ENCODE peak calls at places on chromosomes 3 and 15, in ten cellular contexts. One of them, this sample, is unnamed. For H3K27me3, the result is how much of the 10 kb centered on the place peaks cover.

GRCh38 chr15:80934761-80935221 is 54.8 kb downstream of the MESD start:
- DNase-seq in right lobe of liver: no peak
- DNase-seq in neural progenitor cell: no peak
- DNase-seq in tibial artery: no peak
- DNase-seq in CD8-positive, alpha-beta T cell: no peak
- DNase-seq in ovary: no peak
- DNase-seq in vagina: no peak
- DNase-seq in SK-N-SH: no peak
- DNase-seq in fibroblast of lung: peak
- DNase-seq in esophagus muscularis mucosa: no peak
- DNase-seq in this sample: peak

GRCh38 chr3:64489361-64490044 is 198.3 kb downstream of the ADAMTS9 start:
- DNase-seq in ovary: peak
- DNase-seq in SK-N-SH: no peak
- DNase-seq in esophagus muscularis mucosa: no peak
- DNase-seq in CD8-positive, alpha-beta T cell: no peak
- DNase-seq in tibial artery: no peak
- DNase-seq in neural progenitor cell: peak
- DNase-seq in right lobe of liver: no peak
- DNase-seq in vagina: no peak
- DNase-seq in fibroblast of lung: no peak
- DNase-seq in this sample: peak

GRCh38 chr3:5929027-5929426 is 741.5 kb downstream of the EDEM1 start:
- DNase-seq in esophagus muscularis mucosa: no peak
- DNase-seq in right lobe of liver: no peak
- DNase-seq in SK-N-SH: no peak
- DNase-seq in ovary: no peak
- DNase-seq in fibroblast of lung: no peak
- DNase-seq in neural progenitor cell: peak
- DNase-seq in CD8-positive, alpha-beta T cell: no peak
- DNase-seq in tibial artery: no peak
- DNase-seq in vagina: no peak
- DNase-seq in this sample: no peak

GRCh38 chr3:49133226-49133951 is 539 bp upstream of the LAMB2 start:
- DNase-seq in fibroblast of lung: peak
- DNase-seq in right lobe of liver: peak
- DNase-seq in CD8-positive, alpha-beta T cell: no peak
- DNase-seq in SK-N-SH: peak
- DNase-seq in ovary: peak
- DNase-seq in vagina: no peak
- DNase-seq in tibial artery: peak
- DNase-seq in esophagus muscularis mucosa: peak
- DNase-seq in neural progenitor cell: peak
- DNase-seq in this sample: peak

GRCh38 chr3:34256791-34257190 is 458.4 kb downstream of the PDCD6IP start:
- DNase-seq in esophagus muscularis mucosa: no peak
- DNase-seq in ovary: no peak
- DNase-seq in neural progenitor cell: peak
- DNase-seq in CD8-positive, alpha-beta T cell: no peak
- DNase-seq in right lobe of liver: no peak
- DNase-seq in SK-N-SH: no peak
- DNase-seq in tibial artery: no peak
- DNase-seq in fibroblast of lung: no peak
- DNase-seq in vagina: no peak
- DNase-seq in this sample: no peak

GRCh38 chr3:67531149-67532101 is 123.0 kb downstream of the SUCLG2 start:
- DNase-seq in right lobe of liver: no peak
- DNase-seq in fibroblast of lung: no peak
- DNase-seq in tibial artery: no peak
- DNase-seq in vagina: no peak
- DNase-seq in esophagus muscularis mucosa: no peak
- DNase-seq in CD8-positive, alpha-beta T cell: no peak
- DNase-seq in neural progenitor cell: no peak
- DNase-seq in ovary: no peak
- DNase-seq in SK-N-SH: no peak
- DNase-seq in this sample: no peak

GRCh38 chr3:152254031-152254430 is 14.7 kb upstream of the MBNL1 start:
- DNase-seq in ovary: no peak
- DNase-seq in vagina: no peak
- DNase-seq in right lobe of liver: no peak
- DNase-seq in neural progenitor cell: no peak
- DNase-seq in esophagus muscularis mucosa: no peak
- DNase-seq in fibroblast of lung: no peak
- DNase-seq in SK-N-SH: no peak
- DNase-seq in CD8-positive, alpha-beta T cell: no peak
- DNase-seq in tibial artery: no peak
- DNase-seq in this sample: no peak

GRCh38 chr3:106609666-106610301 is 741.0 kb upstream of the CBLB start:
- DNase-seq in right lobe of liver: no peak
- DNase-seq in CD8-positive, alpha-beta T cell: peak
- DNase-seq in tibial artery: peak
- DNase-seq in fibroblast of lung: peak
- DNase-seq in esophagus muscularis mucosa: no peak
- DNase-seq in neural progenitor cell: peak
- DNase-seq in vagina: no peak
- DNase-seq in ovary: peak
- DNase-seq in SK-N-SH: peak
- DNase-seq in this sample: peak

GRCh38 chr3:193878051-193878838 is 257.7 kb upstream of the HES1 start:
- DNase-seq in right lobe of liver: no peak
- DNase-seq in ovary: no peak
- DNase-seq in tibial artery: no peak
- DNase-seq in fibroblast of lung: peak
- DNase-seq in esophagus muscularis mucosa: no peak
- DNase-seq in CD8-positive, alpha-beta T cell: no peak
- DNase-seq in SK-N-SH: no peak
- DNase-seq in neural progenitor cell: no peak
- DNase-seq in vagina: no peak
- DNase-seq in this sample: no peak

GRCh38 chr3:193873802-193874201 is 262.1 kb upstream of the HES1 start:
- DNase-seq in fibroblast of lung: no peak
- DNase-seq in right lobe of liver: no peak
- DNase-seq in vagina: no peak
- DNase-seq in tibial artery: no peak
- DNase-seq in neural progenitor cell: no peak
- DNase-seq in SK-N-SH: no peak
- DNase-seq in CD8-positive, alpha-beta T cell: no peak
- DNase-seq in esophagus muscularis mucosa: no peak
- DNase-seq in ovary: no peak
- DNase-seq in this sample: no peak

GRCh38 chr3:193874997-193875593 is 260.9 kb upstream of the HES1 start:
- DNase-seq in vagina: no peak
- DNase-seq in neural progenitor cell: peak
- DNase-seq in fibroblast of lung: no peak
- DNase-seq in SK-N-SH: no peak
- DNase-seq in CD8-positive, alpha-beta T cell: no peak
- DNase-seq in ovary: no peak
- DNase-seq in esophagus muscularis mucosa: no peak
- DNase-seq in tibial artery: no peak
- DNase-seq in right lobe of liver: no peak
- DNase-seq in this sample: no peak

GRCh38 chr3:193874512-193874911 is 261.4 kb upstream of the HES1 start:
- DNase-seq in neural progenitor cell: no peak
- DNase-seq in right lobe of liver: no peak
- DNase-seq in tibial artery: no peak
- DNase-seq in ovary: no peak
- DNase-seq in CD8-positive, alpha-beta T cell: no peak
- DNase-seq in fibroblast of lung: no peak
- DNase-seq in SK-N-SH: no peak
- DNase-seq in vagina: no peak
- DNase-seq in esophagus muscularis mucosa: no peak
- DNase-seq in this sample: no peak

GRCh38 chr3:193875601-193876321 is 260.2 kb upstream of the HES1 start:
- DNase-seq in CD8-positive, alpha-beta T cell: no peak
- DNase-seq in ovary: no peak
- DNase-seq in fibroblast of lung: no peak
- DNase-seq in right lobe of liver: no peak
- DNase-seq in SK-N-SH: no peak
- DNase-seq in tibial artery: no peak
- DNase-seq in esophagus muscularis mucosa: no peak
- DNase-seq in neural progenitor cell: no peak
- DNase-seq in vagina: no peak
- DNase-seq in this sample: no peak
- H3K27me3 ChIP-seq in CD8-positive, alpha-beta T cell: under half
- H3K27me3 ChIP-seq in ovary: under half
- H3K27me3 ChIP-seq in fibroblast of lung: under half
- H3K27me3 ChIP-seq in right lobe of liver: under half
- H3K27me3 ChIP-seq in SK-N-SH: under half
- H3K27me3 ChIP-seq in tibial artery: under half
- H3K27me3 ChIP-seq in esophagus muscularis mucosa: under half
- H3K27me3 ChIP-seq in neural progenitor cell: under half
- H3K27me3 ChIP-seq in vagina: under half
- H3K27me3 ChIP-seq in this sample: under half

GRCh38 chr15:101723161-101723873 is 956 bp downstream of the TARS3 start:
- DNase-seq in ovary: no peak
- DNase-seq in fibroblast of lung: peak
- DNase-seq in CD8-positive, alpha-beta T cell: no peak
- DNase-seq in vagina: no peak
- DNase-seq in right lobe of liver: no peak
- DNase-seq in esophagus muscularis mucosa: no peak
- DNase-seq in tibial artery: no peak
- DNase-seq in SK-N-SH: peak
- DNase-seq in neural progenitor cell: no peak
- DNase-seq in this sample: no peak

GRCh38 chr15:101725073-101725472 is 800 bp upstream of the TARS3 start:
- DNase-seq in vagina: no peak
- DNase-seq in neural progenitor cell: no peak
- DNase-seq in SK-N-SH: no peak
- DNase-seq in CD8-positive, alpha-beta T cell: no peak
- DNase-seq in tibial artery: no peak
- DNase-seq in right lobe of liver: no peak
- DNase-seq in fibroblast of lung: no peak
- DNase-seq in ovary: no peak
- DNase-seq in esophagus muscularis mucosa: no peak
- DNase-seq in this sample: no peak

GRCh38 chr15:101727186-101727585 is 2.9 kb upstream of the TARS3 start:
- DNase-seq in ovary: no peak
- DNase-seq in esophagus muscularis mucosa: no peak
- DNase-seq in fibroblast of lung: no peak
- DNase-seq in right lobe of liver: no peak
- DNase-seq in CD8-positive, alpha-beta T cell: no peak
- DNase-seq in SK-N-SH: no peak
- DNase-seq in tibial artery: no peak
- DNase-seq in neural progenitor cell: no peak
- DNase-seq in vagina: no peak
- DNase-seq in this sample: no peak

GRCh38 chr15:101724675-101725005 is 367 bp upstream of the TARS3 start:
- DNase-seq in SK-N-SH: no peak
- DNase-seq in ovary: no peak
- DNase-seq in esophagus muscularis mucosa: no peak
- DNase-seq in neural progenitor cell: no peak
- DNase-seq in vagina: no peak
- DNase-seq in right lobe of liver: no peak
- DNase-seq in CD8-positive, alpha-beta T cell: no peak
- DNase-seq in tibial artery: no peak
- DNase-seq in fibroblast of lung: no peak
- DNase-seq in this sample: no peak

GRCh38 chr15:101723874-101724674 is at the start of gene TARS3:
- DNase-seq in esophagus muscularis mucosa: peak
- DNase-seq in SK-N-SH: peak
- DNase-seq in right lobe of liver: peak
- DNase-seq in ovary: peak
- DNase-seq in tibial artery: peak
- DNase-seq in neural progenitor cell: peak
- DNase-seq in CD8-positive, alpha-beta T cell: peak
- DNase-seq in fibroblast of lung: peak
- DNase-seq in vagina: no peak
- DNase-seq in this sample: peak
- TF ChIP-seq CTCF in esophagus muscularis mucosa: no peak
- TF ChIP-seq CTCF in SK-N-SH: peak
- TF ChIP-seq CTCF in right lobe of liver: no peak
- TF ChIP-seq CTCF in ovary: no peak
- TF ChIP-seq CTCF in tibial artery: peak
- TF ChIP-seq CTCF in neural progenitor cell: peak
- TF ChIP-seq CTCF in CD8-positive, alpha-beta T cell: no peak
- TF ChIP-seq CTCF in fibroblast of lung: no peak
- TF ChIP-seq CTCF in vagina: no peak
- TF ChIP-seq CTCF in this sample: peak

GRCh38 chr3:58088501-58088900 is 80.3 kb downstream of the FLNB start:
- DNase-seq in SK-N-SH: no peak
- DNase-seq in fibroblast of lung: no peak
- DNase-seq in neural progenitor cell: no peak
- DNase-seq in CD8-positive, alpha-beta T cell: no peak
- DNase-seq in right lobe of liver: no peak
- DNase-seq in ovary: no peak
- DNase-seq in esophagus muscularis mucosa: no peak
- DNase-seq in vagina: no peak
- DNase-seq in tibial artery: no peak
- DNase-seq in this sample: no peak

GRCh38 chr3:58085616-58086015 is 77.4 kb downstream of the FLNB start:
- DNase-seq in CD8-positive, alpha-beta T cell: no peak
- DNase-seq in esophagus muscularis mucosa: no peak
- DNase-seq in tibial artery: no peak
- DNase-seq in neural progenitor cell: no peak
- DNase-seq in ovary: no peak
- DNase-seq in fibroblast of lung: no peak
- DNase-seq in right lobe of liver: no peak
- DNase-seq in vagina: no peak
- DNase-seq in SK-N-SH: no peak
- DNase-seq in this sample: no peak

GRCh38 chr3:58082047-58082446 is 73.8 kb downstream of the FLNB start:
- DNase-seq in neural progenitor cell: no peak
- DNase-seq in vagina: no peak
- DNase-seq in fibroblast of lung: peak
- DNase-seq in CD8-positive, alpha-beta T cell: peak
- DNase-seq in SK-N-SH: no peak
- DNase-seq in ovary: no peak
- DNase-seq in tibial artery: peak
- DNase-seq in right lobe of liver: no peak
- DNase-seq in esophagus muscularis mucosa: no peak
- DNase-seq in this sample: peak

GRCh38 chr3:58084788-58085543 is 76.7 kb downstream of the FLNB start:
- DNase-seq in tibial artery: no peak
- DNase-seq in CD8-positive, alpha-beta T cell: no peak
- DNase-seq in esophagus muscularis mucosa: no peak
- DNase-seq in vagina: no peak
- DNase-seq in right lobe of liver: no peak
- DNase-seq in fibroblast of lung: no peak
- DNase-seq in SK-N-SH: no peak
- DNase-seq in neural progenitor cell: no peak
- DNase-seq in ovary: no peak
- DNase-seq in this sample: no peak

DNA sequence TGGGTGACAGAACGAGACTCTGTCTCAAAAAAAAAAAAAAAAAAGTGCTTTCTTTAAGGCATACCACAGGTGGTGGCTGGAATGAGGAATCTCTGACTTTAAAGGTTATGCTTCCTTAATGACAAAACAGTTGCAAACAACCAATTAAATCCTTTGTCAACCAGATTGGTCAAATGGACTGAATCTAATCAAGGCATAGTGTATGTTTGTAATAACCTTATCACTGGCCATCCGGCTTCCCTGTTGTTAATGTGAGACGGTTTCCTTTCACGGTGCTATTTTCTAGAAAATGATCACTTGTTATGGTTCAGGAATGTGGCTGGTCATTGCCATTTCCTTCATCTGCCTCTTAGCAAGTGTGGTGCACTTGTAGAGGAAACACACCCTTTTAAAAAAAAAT is 75.9 kb downstream of the FLNB start:
- DNase-seq in neural progenitor cell: no peak
- DNase-seq in tibial artery: no peak
- DNase-seq in ovary: no peak
- DNase-seq in esophagus muscularis mucosa: no peak
- DNase-seq in SK-N-SH: no peak
- DNase-seq in CD8-positive, alpha-beta T cell: no peak
- DNase-seq in right lobe of liver: no peak
- DNase-seq in fibroblast of lung: no peak
- DNase-seq in vagina: no peak
- DNase-seq in this sample: no peak
- H3K27ac ChIP-seq in neural progenitor cell: no peak
- H3K27ac ChIP-seq in tibial artery: no peak
- H3K27ac ChIP-seq in ovary: no peak
- H3K27ac ChIP-seq in esophagus muscularis mucosa: peak
- H3K27ac ChIP-seq in SK-N-SH: no peak
- H3K27ac ChIP-seq in CD8-positive, alpha-beta T cell: no peak
- H3K27ac ChIP-seq in right lobe of liver: no peak
- H3K27ac ChIP-seq in fibroblast of lung: no peak
- H3K27ac ChIP-seq in vagina: no peak
- H3K27ac ChIP-seq in this sample: no peak

GRCh38 chr3:193791041-193792032 is 198.3 kb downstream of the OPA1 start:
- DNase-seq in neural progenitor cell: no peak
- DNase-seq in CD8-positive, alpha-beta T cell: no peak
- DNase-seq in esophagus muscularis mucosa: no peak
- DNase-seq in SK-N-SH: no peak
- DNase-seq in right lobe of liver: no peak
- DNase-seq in fibroblast of lung: no peak
- DNase-seq in tibial artery: no peak
- DNase-seq in ovary: no peak
- DNase-seq in vagina: no peak
- DNase-seq in this sample: peak
- H3K27me3 ChIP-seq in neural progenitor cell: under half
- H3K27me3 ChIP-seq in CD8-positive, alpha-beta T cell: under half
- H3K27me3 ChIP-seq in esophagus muscularis mucosa: under half
- H3K27me3 ChIP-seq in SK-N-SH: under half
- H3K27me3 ChIP-seq in right lobe of liver: under half
- H3K27me3 ChIP-seq in fibroblast of lung: under half
- H3K27me3 ChIP-seq in tibial artery: under half
- H3K27me3 ChIP-seq in ovary: under half
- H3K27me3 ChIP-seq in vagina: under half
- H3K27me3 ChIP-seq in this sample: under half